ENCODE peak calls at places on chromosomes 11 and 22, in ten cellular contexts. G is IMR-90, X is prostate gland, U is AG09309, Z is OCI-LY7, H is lower lobe of right lung, M is pancreas, Q is choroid plexus epithelial cell, Y is glutamatergic neuron, B is esophagus squamous epithelium. J is an unnamed sample.

GRCh38 chr11:65767406-65767805 is 13.4 kb downstream of the AP5B1 start:
- DNase-seq in G (no peak), X (no peak), U (no peak), Z (no peak), H (no peak), M (no peak), Q (no peak), Y (no peak), B (no peak), J (no peak)

GRCh38 chr22:44360686-44361381 is 48.1 kb upstream of the SHISAL1 start:
- DNase-seq in G (peak), X (peak), U (peak), Z (no peak), H (peak), M (peak), Q (peak), Y (peak), B (no peak), J (no peak)

GRCh38 chr11:33655842-33656600 is 44.6 kb downstream of the C11orf91 start:
- DNase-seq in G (no peak), X (no peak), U (no peak), Z (no peak), H (no peak), M (no peak), Q (no peak), Y (no peak), B (no peak), J (no peak)

GRCh38 chr11:20621679-20622078 is 22.3 kb downstream of the SLC6A5 start:
- DNase-seq in G (no peak), X (no peak), U (no peak), Z (no peak), H (no peak), M (no peak), Q (no peak), Y (no peak), B (no peak), J (no peak)

GRCh38 chr11:105156231-105156630 is 16.7 kb upstream of the CARD18 start:
- DNase-seq in G (no peak), X (peak), U (no peak), Z (no peak), H (no peak), M (no peak), Q (no peak), Y (no peak), B (no peak), J (no peak)

GRCh38 chr22:19292262-19293230 is 1.0 kb upstream of the CLTCL1 start:
- DNase-seq in G (no peak), X (peak), U (no peak), Z (peak), H (peak), M (peak), Q (no peak), Y (no peak), B (no peak), J (peak)

GRCh38 chr11:112880454-112880853 is 80.8 kb upstream of the NCAM1 start:
- DNase-seq in G (no peak), X (no peak), U (no peak), Z (no peak), H (no peak), M (no peak), Q (no peak), Y (no peak), B (no peak), J (peak)

GRCh38 chr11:41047229-41047628 is 412.2 kb downstream of the LRRC4C start:
- DNase-seq in G (no peak), X (no peak), U (no peak), Z (no peak), H (no peak), M (no peak), Q (no peak), Y (no peak), B (no peak), J (no peak)

GRCh38 chr22:26066534-26066933 is 102.7 kb upstream of the SEZ6L start:
- DNase-seq in G (no peak), X (no peak), U (no peak), Z (no peak), H (no peak), M (no peak), Q (no peak), Y (peak), B (no peak), J (no peak)

DNA sequence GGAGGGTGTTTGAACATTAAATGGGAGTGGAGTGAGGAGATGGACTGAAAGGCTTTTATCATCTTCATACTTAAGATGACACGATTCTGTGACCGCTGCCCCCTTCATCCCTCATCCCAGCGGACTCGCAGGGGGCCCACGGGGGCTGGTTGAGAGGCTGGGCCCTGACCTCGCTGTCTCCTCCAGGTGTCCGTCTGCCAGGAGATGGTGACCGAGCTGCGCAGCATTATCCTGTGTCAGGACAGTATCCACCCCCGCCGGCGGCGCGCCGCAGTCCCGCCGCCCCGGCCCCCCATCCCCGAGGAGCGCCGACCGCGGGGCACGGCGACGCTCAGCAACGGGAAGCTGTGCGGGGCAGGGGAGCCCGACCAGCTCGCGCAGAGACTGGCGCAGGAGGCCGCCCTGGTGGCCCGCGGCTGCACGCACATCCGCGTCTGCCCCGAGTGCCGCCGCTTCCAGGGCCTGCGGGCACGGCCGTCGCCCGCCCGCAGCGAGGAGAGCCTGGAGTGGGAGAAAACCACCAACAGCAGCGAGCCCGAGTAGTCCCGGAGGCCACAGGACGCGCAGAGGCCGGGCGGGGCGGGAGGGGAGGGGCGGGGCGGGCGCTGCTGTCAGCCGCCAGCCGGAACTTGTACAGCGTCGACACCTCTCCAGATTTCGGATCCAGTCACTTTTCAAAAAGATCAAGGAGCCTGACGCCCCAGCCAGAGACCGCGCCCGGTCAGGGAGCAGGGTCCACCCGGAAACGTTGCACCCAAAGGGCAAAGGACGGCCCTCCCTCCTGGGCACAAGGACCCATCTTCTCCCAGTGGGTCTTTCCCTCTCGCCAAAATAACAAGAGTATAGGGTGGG is 38.0 kb upstream of the TBCEL start:
- DNase-seq in G (peak), X (peak), U (no peak), Z (no peak), H (peak), M (peak), Q (peak), Y (peak), B (no peak), J (peak)
- TF ChIP-seq CTCF in G (no peak), X (no peak), U (no peak), Z (no peak), H (peak), M (peak), Q (no peak), Y (peak), B (no peak), J (peak)

GRCh38 chr22:29370556-29370955 is 17.8 kb downstream of the AP1B1 start:
- DNase-seq in G (no peak), X (no peak), U (no peak), Z (peak), H (no peak), M (no peak), Q (no peak), Y (peak), B (no peak), J (no peak)
- TF ChIP-seq CTCF in G (no peak), X (no peak), U (no peak), Z (peak), H (no peak), M (no peak), Q (no peak), Y (no peak), B (no peak), J (no peak)

GRCh38 chr11:27718346-27718852 is 18.1 kb upstream of the BDNF start:
- DNase-seq in G (peak), X (no peak), U (peak), Z (no peak), H (no peak), M (no peak), Q (peak), Y (peak), B (no peak), J (no peak)

GRCh38 chr11:27717377-27717776 is 17.1 kb upstream of the BDNF start:
- DNase-seq in G (no peak), X (no peak), U (no peak), Z (no peak), H (no peak), M (no peak), Q (peak), Y (no peak), B (no peak), J (no peak)

GRCh38 chr11:27716850-27717249 is 16.6 kb upstream of the BDNF start:
- DNase-seq in G (peak), X (no peak), U (peak), Z (no peak), H (no peak), M (no peak), Q (peak), Y (no peak), B (no peak), J (no peak)

GRCh38 chr11:27718853-27719574 is 18.8 kb upstream of the BDNF start:
- DNase-seq in G (peak), X (no peak), U (no peak), Z (no peak), H (no peak), M (peak), Q (peak), Y (peak), B (no peak), J (no peak)

DNA sequence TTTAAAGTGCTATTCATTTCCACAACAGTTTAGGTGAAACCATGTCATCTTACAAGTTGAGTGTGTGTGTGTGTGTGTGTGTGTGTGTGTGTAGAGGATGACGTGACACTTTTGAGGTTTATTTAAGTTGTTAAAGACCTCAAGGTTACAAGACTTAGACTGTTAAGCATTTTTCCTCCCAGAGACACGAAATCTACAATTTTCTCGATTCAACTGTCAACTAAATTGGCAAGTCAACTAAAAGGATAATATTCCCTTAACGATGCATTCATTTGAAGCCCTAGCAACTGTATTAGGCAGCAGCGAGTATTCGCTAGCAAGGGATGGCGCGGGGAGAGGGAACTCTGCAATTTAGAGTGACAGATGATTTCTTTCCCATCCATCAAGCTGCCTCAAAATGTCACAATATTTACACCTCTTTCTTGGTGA is 17.6 kb upstream of the BDNF start:
- DNase-seq in G (no peak), X (no peak), U (no peak), Z (no peak), H (no peak), M (no peak), Q (peak), Y (peak), B (no peak), J (no peak)
- TF ChIP-seq CTCF in G (no peak), X (no peak), U (no peak), Z (no peak), H (no peak), M (no peak), Q (no peak), Y (no peak), B (no peak), J (no peak)

GRCh38 chr11:69085490-69086095 is 36.9 kb downstream of the TPCN2 start:
- DNase-seq in G (no peak), X (no peak), U (no peak), Z (no peak), H (no peak), M (no peak), Q (no peak), Y (peak), B (no peak), J (no peak)

GRCh38 chr11:69084371-69084770 is 35.6 kb downstream of the TPCN2 start:
- DNase-seq in G (no peak), X (no peak), U (no peak), Z (no peak), H (no peak), M (no peak), Q (no peak), Y (peak), B (no peak), J (no peak)

GRCh38 chr11:69086741-69087524 is 38.2 kb downstream of the TPCN2 start:
- DNase-seq in G (no peak), X (no peak), U (no peak), Z (no peak), H (no peak), M (no peak), Q (no peak), Y (peak), B (no peak), J (no peak)

GRCh38 chr11:69087811-69088210 is 39.1 kb downstream of the TPCN2 start:
- DNase-seq in G (no peak), X (no peak), U (no peak), Z (no peak), H (no peak), M (no peak), Q (no peak), Y (no peak), B (no peak), J (no peak)

GRCh38 chr11:69086152-69086551 is 37.4 kb downstream of the TPCN2 start:
- DNase-seq in G (no peak), X (no peak), U (no peak), Z (no peak), H (no peak), M (no peak), Q (no peak), Y (peak), B (no peak), J (no peak)
- TF ChIP-seq CTCF in G (no peak), X (peak), U (no peak), Z (no peak), H (no peak), M (no peak), Q (peak), Y (no peak), B (peak), J (no peak)

GRCh38 chr11:59102259-59102765 is 4.7 kb upstream of the FAM111B start:
- DNase-seq in G (peak), X (peak), U (no peak), Z (peak), H (peak), M (peak), Q (peak), Y (peak), B (no peak), J (peak)
- TF ChIP-seq CTCF in G (peak), X (peak), U (peak), Z (peak), H (peak), M (peak), Q (peak), Y (no peak), B (peak), J (peak)

DNA sequence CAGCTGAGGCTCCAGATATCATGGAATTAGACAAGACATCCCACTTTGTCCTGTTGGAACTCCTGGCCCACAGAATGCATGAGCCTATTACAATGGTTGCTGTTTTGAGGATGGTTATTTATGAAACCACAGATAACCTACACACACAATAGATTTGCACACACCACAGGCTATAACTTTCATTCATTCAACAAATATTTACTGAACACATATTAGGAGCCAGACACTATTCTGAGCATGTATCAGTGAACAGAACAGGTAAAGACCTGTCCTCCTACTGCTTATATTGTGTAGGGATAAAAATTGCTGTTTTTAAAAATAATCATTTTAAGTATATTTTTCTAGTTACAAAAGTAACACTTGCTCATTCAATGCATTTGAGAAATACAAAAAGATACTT is 13.4 kb upstream of the LDLRAD3 start:
- DNase-seq in G (no peak), X (no peak), U (no peak), Z (no peak), H (no peak), M (no peak), Q (no peak), Y (no peak), B (no peak), J (no peak)
- TF ChIP-seq CTCF in G (no peak), X (no peak), U (no peak), Z (no peak), H (no peak), M (no peak), Q (no peak), Y (no peak), B (no peak), J (no peak)

DNA sequence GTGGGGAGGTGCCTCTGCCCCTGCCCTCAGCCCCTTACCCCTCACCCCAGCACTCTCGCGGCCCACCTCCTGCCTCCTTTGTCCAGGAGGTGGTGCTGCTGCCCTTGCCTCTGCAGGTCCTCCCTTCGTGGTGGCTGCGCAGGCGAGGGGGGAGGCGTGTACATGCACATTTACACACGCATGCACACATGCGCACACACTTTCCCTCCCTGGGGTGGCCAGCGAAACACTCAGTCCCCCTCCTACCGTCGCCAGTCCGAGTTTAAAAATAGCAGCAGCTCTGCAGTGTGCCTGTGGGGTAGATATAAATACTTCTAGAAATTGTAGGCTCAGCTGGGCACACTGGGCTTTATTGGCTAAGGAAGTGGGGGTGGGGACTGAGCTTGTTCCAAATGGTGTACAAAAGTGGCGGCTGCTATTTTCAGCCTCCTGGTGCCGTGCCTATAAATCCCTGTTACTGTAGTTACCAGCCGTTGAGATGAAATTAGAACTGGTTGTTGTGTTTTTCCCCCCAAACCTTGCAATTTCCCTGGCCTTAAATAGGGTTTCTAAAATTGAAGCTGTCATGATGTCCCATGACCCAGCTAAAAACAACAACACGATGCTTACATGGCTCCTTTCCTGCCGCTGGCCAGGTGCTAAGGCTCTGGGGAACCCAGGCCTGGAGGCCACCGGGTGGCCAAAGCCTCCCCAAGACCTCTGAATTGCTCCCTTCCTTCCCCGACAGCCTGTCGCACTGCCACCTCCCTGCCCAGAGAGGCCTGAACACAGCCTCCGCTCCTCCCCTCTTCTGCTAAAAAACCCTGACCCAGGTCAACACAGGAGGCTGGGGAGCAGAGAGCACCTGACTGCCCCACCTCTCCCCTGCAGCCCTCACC is 12.4 kb downstream of the PICK1 start:
- DNase-seq in G (peak), X (peak), U (peak), Z (peak), H (no peak), M (peak), Q (peak), Y (peak), B (no peak), J (no peak)
- TF ChIP-seq CTCF in G (peak), X (no peak), U (peak), Z (peak), H (peak), M (no peak), Q (peak), Y (peak), B (peak), J (no peak)

GRCh38 chr11:61737131-61737530 is 15.3 kb upstream of the MYRF start:
- DNase-seq in G (no peak), X (no peak), U (no peak), Z (peak), H (no peak), M (peak), Q (no peak), Y (no peak), B (no peak), J (no peak)
- TF ChIP-seq CTCF in G (no peak), X (no peak), U (no peak), Z (peak), H (no peak), M (no peak), Q (no peak), Y (no peak), B (no peak), J (no peak)

GRCh38 chr22:17911887-17912286 is 112.5 kb downstream of the MICAL3 start:
- DNase-seq in G (no peak), X (no peak), U (no peak), Z (no peak), H (no peak), M (no peak), Q (no peak), Y (no peak), B (no peak), J (no peak)

GRCh38 chr22:17911312-17911705 is 113.1 kb downstream of the MICAL3 start:
- DNase-seq in G (no peak), X (no peak), U (no peak), Z (no peak), H (no peak), M (no peak), Q (no peak), Y (no peak), B (no peak), J (no peak)

GRCh38 chr22:17912942-17913704 is 111.2 kb downstream of the MICAL3 start:
- DNase-seq in G (no peak), X (no peak), U (no peak), Z (no peak), H (no peak), M (no peak), Q (no peak), Y (peak), B (no peak), J (no peak)

GRCh38 chr22:17907731-17908051 is 116.7 kb downstream of the MICAL3 start:
- DNase-seq in G (no peak), X (no peak), U (no peak), Z (no peak), H (no peak), M (no peak), Q (no peak), Y (no peak), B (no peak), J (no peak)

GRCh38 chr22:17910561-17911311 is 113.6 kb downstream of the MICAL3 start:
- DNase-seq in G (peak), X (peak), U (peak), Z (no peak), H (no peak), M (no peak), Q (peak), Y (peak), B (no peak), J (no peak)
- TF ChIP-seq CTCF in G (peak), X (peak), U (peak), Z (no peak), H (peak), M (no peak), Q (peak), Y (no peak), B (no peak), J (no peak)

J was measured in activated CD8-positive, alpha-beta T cell treated with anti-CD3 and anti-CD28 coated beads for 36 hours.